ENCODE peak calls at places on chromosomes 12 and 14, in six cellular contexts. E, D, U, I, K and Y are unnamed samples.

GRCh38 chr12:95608252-95609033 is 57.2 kb upstream of the USP44 start:
- DNase-seq in K (peak), E (no peak), I (no peak), D (no peak), U (peak), Y (peak)

GRCh38 chr12:18932715-18933114 is 194.8 kb downstream of the CAPZA3 start:
- DNase-seq in E (no peak), I (no peak), U (peak), D (no peak), K (no peak), Y (no peak)

GRCh38 chr12:97602315-97602714 is 139.7 kb downstream of the RMST start:
- DNase-seq in D (no peak), E (no peak), I (no peak), K (no peak), U (no peak), Y (no peak)

GRCh38 chr14:61475316-61475715 is 153.9 kb downstream of the PRKCH start:
- DNase-seq in E (peak), U (peak), K (peak), D (peak), I (peak), Y (no peak)

GRCh38 chr12:93186131-93186530 is 191.6 kb upstream of the NUDT4 start:
- DNase-seq in K (no peak), E (no peak), I (no peak), D (no peak), U (peak), Y (no peak)

GRCh38 chr14:91143862-91144261 is 30.0 kb downstream of the DGLUCY start:
- DNase-seq in I (no peak), D (no peak), E (no peak), K (peak), U (no peak), Y (peak)

GRCh38 chr12:106138646-106139421 is at the start of gene NUAK1:
- DNase-seq in U (peak), D (no peak), E (peak), K (peak), I (no peak), Y (peak)

GRCh38 chr12:105723534-105723933 is 393.0 kb downstream of the C12orf75 start:
- DNase-seq in D (no peak), E (no peak), I (no peak), U (no peak), K (no peak), Y (no peak)

GRCh38 chr14:89372156-89372555 is 44.9 kb downstream of the FOXN3 start:
- DNase-seq in I (no peak), K (no peak), E (no peak), D (no peak), U (peak), Y (peak)

GRCh38 chr14:21017528-21018245 is 7.2 kb downstream of the NDRG2 start:
- DNase-seq in D (no peak), I (no peak), U (no peak), K (no peak), E (no peak), Y (peak)

GRCh38 chr12:7666595-7666994 is 887 bp upstream of the APOBEC1 start:
- DNase-seq in E (no peak), D (no peak), I (no peak), U (no peak), K (no peak), Y (peak)

GRCh38 chr12:123269395-123269892 is 2.2 kb downstream of the CDK2AP1 start:
- DNase-seq in I (no peak), D (peak), E (peak), K (peak), U (peak), Y (peak)
- TF ChIP-seq CTCF in I (no peak), D (peak), E (peak), K (peak), U (peak), Y (no peak)

DNA sequence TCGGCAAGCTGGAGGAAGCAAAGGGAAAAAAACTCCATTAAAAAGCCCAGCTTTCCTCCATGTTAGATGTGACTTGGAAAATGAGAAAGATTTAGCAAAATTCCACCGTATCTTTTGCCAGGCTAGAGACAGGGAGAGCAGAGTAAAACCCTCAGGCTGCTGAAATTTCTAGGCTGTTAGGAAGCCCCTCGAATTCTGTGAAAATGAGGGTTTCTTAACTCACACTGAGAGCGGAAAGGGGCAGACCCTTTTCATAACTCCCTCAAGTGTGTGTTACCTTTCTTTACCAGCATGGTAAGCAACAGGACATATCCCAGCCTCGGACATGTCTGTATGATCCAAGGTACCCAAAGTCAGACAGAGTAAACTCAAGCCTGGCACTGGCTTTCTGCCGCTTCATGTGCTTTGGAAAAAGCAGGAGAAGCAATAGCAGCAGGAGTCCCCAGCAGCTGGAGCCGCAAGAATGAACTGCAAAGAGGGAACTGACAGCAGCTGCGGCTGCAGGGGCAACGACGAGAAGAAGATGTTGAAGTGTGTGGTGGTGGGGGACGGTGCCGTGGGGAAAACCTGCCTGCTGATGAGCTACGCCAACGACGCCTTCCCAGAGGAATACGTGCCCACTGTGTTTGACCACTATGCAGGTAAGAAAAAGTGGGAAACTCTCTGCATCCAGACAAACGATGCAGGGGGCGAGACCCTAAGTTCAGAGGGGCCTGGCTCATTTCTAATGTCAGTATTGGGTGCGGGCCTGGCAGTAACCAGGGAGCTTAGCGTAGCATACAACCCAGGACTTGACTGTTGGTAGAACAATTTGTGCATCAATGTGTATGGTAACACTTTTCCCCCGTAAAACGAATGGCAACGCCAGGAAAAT is at the start of gene RHOJ:
- DNase-seq in U (peak), K (no peak), I (no peak), D (no peak), E (peak), Y (peak)
- H2AFZ ChIP-seq in U (peak), K (peak), I (no peak), D (no peak), E (peak), Y (peak)

DNA sequence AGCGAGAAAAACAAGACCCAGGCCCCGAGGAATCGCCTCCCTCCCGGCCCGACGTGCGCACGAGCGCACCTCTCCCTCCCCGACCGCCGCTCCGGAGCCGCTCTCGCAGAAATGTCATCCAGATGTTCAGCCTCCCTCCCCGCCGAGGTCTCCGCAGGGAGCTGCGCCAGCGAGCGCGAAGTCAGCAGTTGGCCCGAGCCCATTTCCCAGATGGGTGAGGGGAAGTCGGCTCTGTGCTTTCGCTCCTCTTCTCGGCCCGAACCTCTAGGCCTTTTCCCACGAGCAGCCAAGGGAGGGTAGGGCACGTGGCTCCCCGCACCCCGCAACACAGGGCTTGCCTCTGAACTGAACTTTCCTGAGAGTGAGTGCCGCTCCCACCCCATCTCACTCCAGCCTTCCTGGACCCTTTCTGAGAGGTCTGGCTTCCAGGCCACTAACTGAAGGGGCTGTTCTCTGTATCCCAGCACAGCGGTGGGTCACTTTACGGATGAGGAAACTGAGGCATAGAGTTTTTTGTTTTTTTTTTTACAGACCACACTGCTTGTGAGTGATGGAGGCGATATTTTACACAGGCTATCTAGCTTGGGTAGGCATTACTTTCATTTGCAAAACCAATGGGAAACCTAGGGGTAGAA is 1.0 kb upstream of the TGFB3 start:
- DNase-seq in E (no peak), I (no peak), D (no peak), K (peak), U (peak), Y (peak)
- TF ChIP-seq CTCF in E (no peak), I (no peak), D (no peak), K (no peak), U (no peak), Y (no peak)

GRCh38 chr14:50432131-50432530 is 35.5 kb upstream of the CDKL1 start:
- DNase-seq in D (no peak), U (no peak), I (no peak), K (no peak), E (no peak), Y (no peak)
- H2AFZ ChIP-seq in D (no peak), U (no peak), I (no peak), K (no peak), E (no peak), Y (no peak)